ENCODE peak calls at places on chromosomes 12 and 14, in eight cellular contexts. V is A549, P is HCT116, N is GM12878, I is HepG2, K is endothelial cell of umbilical vein, W is H1, X is K562. A is an unnamed sample.

GRCh38 chr12:127162307-127162706 is 1104.7 kb upstream of the TMEM132C start:
- DNase-seq in V (peak), P (peak), N (no peak), I (no peak), K (no peak), W (no peak), X (peak), A (no peak)

GRCh38 chr12:57452937-57453509 is 2.1 kb upstream of the INHBE start:
- DNase-seq in V (peak), P (no peak), N (no peak), I (peak), K (peak), W (peak), X (peak), A (peak)

GRCh38 chr12:27785882-27786570 is 6.0 kb upstream of the MANSC4 start:
- DNase-seq in V (no peak), P (no peak), N (no peak), I (no peak), K (peak), W (no peak), X (no peak), A (peak)

GRCh38 chr12:109753959-109754358 is 40.3 kb downstream of the FAM222A start:
- DNase-seq in V (no peak), P (no peak), N (no peak), I (no peak), K (no peak), W (peak), X (no peak), A (no peak)

GRCh38 chr12:117377758-117378157 is 16.3 kb upstream of the NOS1 start:
- DNase-seq in V (peak), P (peak), N (no peak), I (no peak), K (peak), W (no peak), X (peak), A (no peak)

GRCh38 chr12:119949145-119949544 is 39.9 kb upstream of the BICDL1 start:
- DNase-seq in V (no peak), P (no peak), N (no peak), I (no peak), K (no peak), W (no peak), X (no peak), A (no peak)

GRCh38 chr14:104868060-104868740 is 3.1 kb downstream of the CEP170B start:
- DNase-seq in V (no peak), P (no peak), N (no peak), I (no peak), K (no peak), W (peak), X (no peak), A (no peak)

GRCh38 chr14:100622234-100622633 is 35.0 kb upstream of the BEGAIN start:
- DNase-seq in V (no peak), P (no peak), N (no peak), I (no peak), K (no peak), W (no peak), X (no peak), A (peak)

GRCh38 chr14:71388862-71389261 is 481.6 kb downstream of the PCNX1 start:
- DNase-seq in V (no peak), P (no peak), N (no peak), I (no peak), K (no peak), W (no peak), X (no peak), A (no peak)

GRCh38 chr12:84763112-84763511 is 149.5 kb downstream of the SLC6A15 start:
- DNase-seq in V (no peak), P (no peak), N (no peak), I (no peak), K (no peak), W (no peak), X (no peak), A (no peak)

GRCh38 chr12:124371970-124372555 is 77.2 kb downstream of the RFLNA start:
- DNase-seq in V (no peak), P (no peak), N (no peak), I (no peak), K (no peak), W (no peak), X (no peak), A (no peak)

GRCh38 chr14:56487761-56488160 is 91.8 kb upstream of the TMEM260 start:
- DNase-seq in V (no peak), P (no peak), N (no peak), I (no peak), K (no peak), W (no peak), X (no peak), A (no peak)

GRCh38 chr12:27966870-27967269 is 5.7 kb downstream of the PTHLH start:
- DNase-seq in V (peak), P (peak), N (no peak), I (peak), K (peak), W (no peak), X (peak), A (no peak)

GRCh38 chr14:54857830-54858269 is 44.8 kb downstream of the GCH1 start:
- DNase-seq in V (no peak), P (no peak), N (peak), I (no peak), K (no peak), W (no peak), X (no peak), A (peak)

GRCh38 chr12:109803678-109804077 is 29.5 kb downstream of the TRPV4 start:
- DNase-seq in V (no peak), P (no peak), N (no peak), I (no peak), K (no peak), W (no peak), X (no peak), A (no peak)

GRCh38 chr12:57204454-57204853 is 12.1 kb upstream of the NXPH4 start:
- DNase-seq in V (no peak), P (no peak), N (no peak), I (no peak), K (no peak), W (no peak), X (no peak), A (no peak)

GRCh38 chr14:50396636-50397460 is at the start of gene CDKL1:
- DNase-seq in V (peak), P (no peak), N (no peak), I (peak), K (peak), W (peak), X (peak), A (peak)

GRCh38 chr12:124917841-124918621 is 3.6 kb upstream of the UBC start:
- DNase-seq in V (no peak), P (no peak), N (no peak), I (peak), K (no peak), W (no peak), X (no peak), A (peak)

GRCh38 chr12:122081108-122081696 is 2.6 kb downstream of the MLXIP start:
- DNase-seq in V (no peak), P (no peak), N (no peak), I (no peak), K (peak), W (no peak), X (no peak), A (peak)

GRCh38 chr12:132724506-132725220 is 14.0 kb downstream of the PGAM5 start:
- DNase-seq in V (no peak), P (no peak), N (no peak), I (no peak), K (no peak), W (no peak), X (no peak), A (no peak)

GRCh38 chr12:113464852-113465719 is 6.6 kb downstream of the LHX5 start:
- DNase-seq in V (no peak), P (no peak), N (no peak), I (no peak), K (no peak), W (peak), X (peak), A (peak)

GRCh38 chr12:76556373-76556772 is 3.2 kb downstream of the OSBPL8 start:
- DNase-seq in V (no peak), P (no peak), N (no peak), I (no peak), K (peak), W (no peak), X (no peak), A (no peak)

GRCh38 chr14:44640416-44640815 is 133.3 kb upstream of the FSCB start:
- DNase-seq in V (no peak), P (no peak), N (no peak), I (no peak), K (no peak), W (no peak), X (no peak), A (no peak)

GRCh38 chr12:87253157-87253556 is 776.0 kb downstream of the C12orf50 start:
- DNase-seq in V (peak), P (no peak), N (no peak), I (no peak), K (peak), W (no peak), X (no peak), A (no peak)

GRCh38 chr12:57755454-57756372 is 810 bp downstream of the MARCHF9 start:
- DNase-seq in V (no peak), P (no peak), N (no peak), I (no peak), K (no peak), W (peak), X (peak), A (peak)

GRCh38 chr12:9064201-9064814 is 51.4 kb downstream of the A2M start:
- DNase-seq in V (peak), P (peak), N (no peak), I (peak), K (peak), W (no peak), X (no peak), A (peak)

GRCh38 chr12:85448548-85449139 is 168.6 kb downstream of the ALX1 start:
- DNase-seq in V (peak), P (no peak), N (no peak), I (no peak), K (peak), W (no peak), X (no peak), A (peak)

DNA sequence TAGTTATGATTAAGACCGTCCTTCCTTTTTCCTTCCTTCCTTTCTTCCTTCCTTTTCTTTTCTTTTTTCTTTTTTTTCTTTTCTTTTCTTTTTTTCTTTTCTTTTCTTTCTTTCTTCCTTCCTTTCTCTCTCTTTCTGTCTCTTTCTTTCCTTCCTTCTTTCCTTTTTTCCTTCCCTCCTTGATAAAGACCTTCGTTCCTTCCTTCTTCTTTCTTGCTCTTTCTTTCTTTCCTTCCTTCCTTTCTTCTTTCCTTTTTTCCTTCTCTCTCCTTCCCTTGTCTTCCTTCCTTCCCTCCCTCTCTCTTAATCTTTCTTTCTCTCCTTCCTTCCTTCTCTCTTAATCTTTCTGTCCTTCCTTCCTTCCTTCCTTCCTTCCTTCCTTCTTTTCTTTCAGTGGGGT is 130.9 kb downstream of the PAPOLA start:
- DNase-seq in V (no peak), P (no peak), N (no peak), I (no peak), K (no peak), W (no peak), X (no peak), A (no peak)
- TF ChIP-seq MAX in V (no peak), P (no peak), N (no peak), I (no peak), K (no peak), W (no peak), X (no peak), A (no peak)

DNA sequence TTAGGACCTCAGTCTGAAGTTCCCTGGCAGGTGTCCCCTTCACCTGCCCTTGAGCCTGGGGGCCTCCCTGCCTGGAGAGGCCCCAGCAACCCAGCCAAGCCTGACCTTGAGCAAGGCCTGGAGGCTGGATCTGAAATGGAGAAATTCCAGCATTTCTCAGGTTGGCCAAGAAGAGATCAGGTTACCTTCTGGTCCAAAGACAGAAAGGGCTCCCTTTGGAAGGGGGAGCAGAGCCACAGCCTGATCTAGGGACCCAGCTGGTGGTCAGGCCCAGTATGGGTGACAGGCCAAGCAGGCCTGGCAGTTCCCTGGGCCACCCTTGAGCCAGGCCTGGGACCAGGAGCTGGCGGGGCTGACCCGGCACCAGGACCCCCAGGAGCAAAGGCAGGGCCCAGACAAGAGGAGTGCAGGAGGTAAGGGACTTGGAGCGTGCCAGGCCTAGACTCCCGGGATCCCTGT is 82.8 kb downstream of the TNFAIP2 start:
- DNase-seq in V (no peak), P (no peak), N (no peak), I (no peak), K (no peak), W (no peak), X (no peak), A (no peak)
- TF ChIP-seq POLR2A in V (no peak), P (no peak), N (no peak), I (no peak), K (no peak), W (no peak), X (no peak), A (no peak)

DNA sequence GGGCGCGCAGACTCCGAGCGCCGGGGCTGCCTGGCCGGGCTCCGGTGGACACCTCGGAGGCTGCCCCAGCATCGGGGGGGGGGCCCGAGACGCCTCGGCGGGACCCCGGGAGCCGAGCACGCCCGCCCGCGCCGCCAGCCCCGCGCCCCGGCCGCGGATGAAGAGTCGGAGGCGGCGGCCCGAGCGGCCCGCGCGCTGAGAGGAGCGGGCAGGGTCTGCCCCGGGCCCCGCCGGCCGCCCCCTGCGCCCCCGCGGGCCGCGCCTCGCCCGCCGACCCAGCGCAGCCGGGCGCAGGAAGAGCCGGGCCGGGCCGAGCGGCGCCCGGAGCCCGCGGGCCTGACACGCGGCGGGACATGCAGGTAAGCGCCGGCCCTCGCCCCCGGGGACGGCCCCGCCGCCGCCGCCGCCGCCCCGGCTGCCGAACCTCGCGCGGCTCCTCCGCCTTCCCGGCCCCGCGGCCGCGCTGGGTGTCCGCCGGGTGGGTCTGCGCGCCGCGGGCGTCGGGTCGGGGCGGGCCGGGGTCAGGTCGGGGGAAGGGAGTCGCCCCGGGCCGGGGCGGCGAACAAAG is 63.7 kb downstream of the FBXL14 start:
- DNase-seq in V (no peak), P (no peak), N (no peak), I (no peak), K (no peak), W (no peak), X (peak), A (no peak)
- TF ChIP-seq MAX in V (no peak), P (no peak), N (no peak), I (no peak), K (no peak), W (no peak), X (no peak), A (no peak)

GRCh38 chr12:68686595-68687521 is at the start of gene NUP107:
- DNase-seq in V (peak), P (peak), N (peak), I (peak), K (peak), W (peak), X (peak), A (peak)
- TF ChIP-seq POLR2A in V (peak), P (peak), N (peak), I (peak), K (peak), W (peak), X (peak), A (peak)

GRCh38 chr12:99984271-99985128 is at the start of gene ANKS1B:
- DNase-seq in V (peak), P (no peak), N (no peak), I (no peak), K (peak), W (peak), X (peak), A (peak)
- TF ChIP-seq MAX in V (peak), P (no peak), N (no peak), I (no peak), K (no peak), W (no peak), X (no peak), A (no peak)

DNA sequence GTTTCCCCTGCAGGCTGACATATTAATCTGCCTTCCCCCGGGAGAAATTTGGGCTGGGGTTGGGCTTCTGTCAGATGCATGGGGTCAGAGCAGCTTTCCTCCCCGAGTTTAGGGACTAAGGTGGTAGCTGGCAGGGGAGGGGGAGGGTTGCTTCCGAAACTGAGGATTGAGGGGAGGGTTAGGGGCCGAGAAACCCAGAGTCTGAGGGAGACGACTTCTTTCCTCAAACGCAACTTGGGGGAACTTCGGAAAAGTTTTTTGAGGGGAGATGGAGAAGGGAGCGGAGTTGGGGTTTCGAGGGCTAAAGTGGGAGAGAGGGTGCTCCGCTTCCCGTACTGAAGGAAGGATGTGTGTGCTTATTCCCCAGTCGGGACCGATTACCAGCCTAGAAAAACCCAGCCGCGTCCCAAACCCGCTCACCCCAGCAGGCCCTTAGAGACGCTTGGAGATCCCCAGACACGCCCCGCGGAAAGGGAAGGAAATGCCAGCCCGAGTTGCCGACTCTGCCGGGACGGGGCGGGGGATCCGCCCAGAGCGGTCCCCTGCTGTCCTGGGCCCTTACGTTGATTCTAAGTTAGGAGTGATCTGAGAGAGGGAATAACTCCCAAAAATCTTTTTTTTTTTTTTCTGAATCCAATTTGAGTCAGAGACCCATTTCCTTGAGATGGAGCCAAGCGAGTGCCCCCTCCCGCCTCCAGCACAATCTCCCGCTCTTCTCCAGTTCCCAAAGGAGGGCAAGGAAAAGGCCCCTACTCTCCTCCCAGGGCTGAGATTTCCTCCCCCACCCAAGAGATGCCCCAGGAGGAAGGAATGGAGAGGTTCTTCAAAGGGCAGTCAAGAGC is 61.9 kb downstream of the SMUG1 start:
- DNase-seq in V (no peak), P (no peak), N (no peak), I (no peak), K (no peak), W (peak), X (no peak), A (peak)
- TF ChIP-seq POLR2A in V (no peak), P (no peak), N (no peak), I (no peak), K (no peak), W (no peak), X (no peak), A (no peak)

GRCh38 chr14:79062226-79062625 is 892.1 kb downstream of the NRXN3 start:
- DNase-seq in V (no peak), P (no peak), N (no peak), I (no peak), K (no peak), W (no peak), X (no peak), A (no peak)
- TF ChIP-seq MAX in V (no peak), P (no peak), N (no peak), I (no peak), K (no peak), W (no peak), X (no peak), A (no peak)

GRCh38 chr14:35333797-35334743 is 41.9 kb downstream of the PSMA6 start:
- DNase-seq in V (peak), P (no peak), N (no peak), I (peak), K (no peak), W (peak), X (no peak), A (peak)

GRCh38 chr14:35335388-35336092 is 43.4 kb downstream of the PSMA6 start:
- DNase-seq in V (peak), P (no peak), N (no peak), I (peak), K (peak), W (peak), X (no peak), A (no peak)

GRCh38 chr14:35337557-35338255 is 45.5 kb downstream of the PSMA6 start:
- DNase-seq in V (peak), P (no peak), N (no peak), I (no peak), K (no peak), W (peak), X (no peak), A (no peak)

GRCh38 chr14:35337074-35337556 is 44.9 kb downstream of the PSMA6 start:
- DNase-seq in V (no peak), P (no peak), N (no peak), I (peak), K (no peak), W (no peak), X (no peak), A (no peak)

GRCh38 chr14:35336171-35337073 is 44.2 kb downstream of the PSMA6 start:
- DNase-seq in V (peak), P (no peak), N (no peak), I (peak), K (peak), W (peak), X (peak), A (peak)
- TF ChIP-seq POLR2A in V (no peak), P (no peak), N (no peak), I (no peak), K (no peak), W (no peak), X (peak), A (no peak)

DNA sequence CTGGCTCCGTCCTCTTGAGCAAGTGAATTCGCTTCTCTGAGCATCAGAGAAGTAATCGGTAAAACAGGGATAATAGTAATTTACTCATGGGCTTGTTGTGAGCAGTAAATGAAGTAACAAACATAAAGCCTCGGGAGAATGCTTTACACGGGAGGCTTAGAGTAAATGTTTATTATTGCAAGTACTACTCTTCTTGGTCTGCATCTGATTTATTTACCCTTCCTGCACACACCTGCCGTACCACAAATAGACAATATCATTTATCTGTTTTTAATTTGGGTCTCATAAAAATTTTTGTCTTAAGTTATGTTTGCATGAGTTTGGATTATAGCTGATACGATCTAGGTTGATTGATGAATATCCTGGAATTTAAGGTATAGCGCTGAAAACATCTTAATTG is 7.8 kb upstream of the COL2A1 start:
- DNase-seq in V (no peak), P (no peak), N (no peak), I (no peak), K (no peak), W (no peak), X (no peak), A (no peak)
- TF ChIP-seq MAX in V (no peak), P (no peak), N (no peak), I (no peak), K (no peak), W (no peak), X (no peak), A (no peak)